ENCODE peak calls at places on chromosome 20, in seven cellular contexts. W, P, L, B, T, M and C are unnamed samples.

GRCh38 chr20:34538671-34539123 is 19.8 kb upstream of the MAP1LC3A start:
- DNase-seq in W (peak), P (peak), L (no peak), B (peak), T (peak), M (no peak), C (peak)

GRCh38 chr20:35240083-35240913 is 13.8 kb downstream of the MMP24 start:
- DNase-seq in W (no peak), P (no peak), L (no peak), B (no peak), T (no peak), M (no peak), C (peak)

GRCh38 chr20:16968099-16968498 is 219.9 kb downstream of the OTOR start:
- DNase-seq in W (no peak), P (no peak), L (no peak), B (no peak), T (no peak), M (no peak), C (no peak)

GRCh38 chr20:7853493-7853892 is 86.8 kb downstream of the HAO1 start:
- DNase-seq in W (no peak), P (no peak), L (no peak), B (no peak), T (no peak), M (no peak), C (no peak)

GRCh38 chr20:37911838-37912273 is 8.9 kb downstream of the VSTM2L start:
- DNase-seq in W (no peak), P (no peak), L (peak), B (peak), T (peak), M (no peak), C (peak)

GRCh38 chr20:49187330-49188100 is 619 bp downstream of the STAU1 start:
- DNase-seq in W (no peak), P (no peak), L (no peak), B (no peak), T (no peak), M (no peak), C (peak)

GRCh38 chr20:48767269-48767960 is 60.4 kb downstream of the PREX1 start:
- DNase-seq in W (no peak), P (no peak), L (no peak), B (no peak), T (no peak), M (no peak), C (no peak)

GRCh38 chr20:47950103-47950502 is 164.8 kb upstream of the SULF2 start:
- DNase-seq in W (no peak), P (no peak), L (no peak), B (peak), T (peak), M (peak), C (no peak)

GRCh38 chr20:34390769-34391447 is 27.8 kb downstream of the ITCH start:
- DNase-seq in W (no peak), P (peak), L (no peak), B (peak), T (no peak), M (no peak), C (peak)

GRCh38 chr20:3250091-3250504 is 11.1 kb upstream of the SLC4A11 start:
- DNase-seq in W (no peak), P (no peak), L (no peak), B (no peak), T (no peak), M (no peak), C (no peak)

GRCh38 chr20:53677447-53678314 is 84.0 kb upstream of the ZNF217 start:
- DNase-seq in W (peak), P (no peak), L (peak), B (peak), T (peak), M (no peak), C (peak)